ENCODE peak calls at places on chromosome 13, in four cellular contexts. One of them, this sample, is unnamed.

GRCh38 chr13:20239748-20240147 is 7.6 kb upstream of the GJB6 start:
- DNase-seq in CD8-positive, alpha-beta T cell: no peak
- DNase-seq in lower leg skin: peak
- DNase-seq in right lobe of liver: no peak
- DNase-seq in this sample: no peak

GRCh38 chr13:42048625-42049453 is at the start of gene DGKH:
- DNase-seq in CD8-positive, alpha-beta T cell: peak
- DNase-seq in lower leg skin: peak
- DNase-seq in right lobe of liver: peak
- DNase-seq in this sample: peak

GRCh38 chr13:80217614-80218456 is 123.1 kb downstream of the SPRY2 start:
- DNase-seq in right lobe of liver: no peak
- DNase-seq in lower leg skin: no peak
- DNase-seq in CD8-positive, alpha-beta T cell: no peak
- DNase-seq in this sample: no peak

GRCh38 chr13:21849323-21849722 is 178.4 kb downstream of the FGF9 start:
- DNase-seq in right lobe of liver: no peak
- DNase-seq in CD8-positive, alpha-beta T cell: no peak
- DNase-seq in lower leg skin: no peak
- DNase-seq in this sample: no peak

GRCh38 chr13:110418944-110419343 is 111.9 kb downstream of the COL4A2 start:
- DNase-seq in right lobe of liver: no peak
- DNase-seq in CD8-positive, alpha-beta T cell: no peak
- DNase-seq in lower leg skin: peak
- DNase-seq in this sample: no peak

GRCh38 chr13:42354246-42355117 is 82.5 kb downstream of the AKAP11 start:
- DNase-seq in CD8-positive, alpha-beta T cell: peak
- DNase-seq in lower leg skin: no peak
- DNase-seq in right lobe of liver: no peak
- DNase-seq in this sample: no peak

GRCh38 chr13:34048652-34049051 is 230.7 kb downstream of the RFC3 start:
- DNase-seq in right lobe of liver: no peak
- DNase-seq in CD8-positive, alpha-beta T cell: no peak
- DNase-seq in lower leg skin: no peak
- DNase-seq in this sample: no peak

GRCh38 chr13:30898070-30898469 is 8.0 kb upstream of the MEDAG start:
- DNase-seq in lower leg skin: no peak
- DNase-seq in CD8-positive, alpha-beta T cell: no peak
- DNase-seq in right lobe of liver: no peak
- DNase-seq in this sample: no peak

GRCh38 chr13:60583196-60583908 is 186.3 kb downstream of the TDRD3 start:
- DNase-seq in right lobe of liver: no peak
- DNase-seq in CD8-positive, alpha-beta T cell: no peak
- DNase-seq in lower leg skin: no peak
- DNase-seq in this sample: no peak

GRCh38 chr13:108281941-108282340 is 12.4 kb downstream of the TNFSF13B start:
- DNase-seq in lower leg skin: no peak
- DNase-seq in right lobe of liver: no peak
- DNase-seq in CD8-positive, alpha-beta T cell: no peak
- DNase-seq in this sample: no peak

GRCh38 chr13:44140146-44140545 is 233.5 kb upstream of the SERP2 start:
- DNase-seq in CD8-positive, alpha-beta T cell: no peak
- DNase-seq in right lobe of liver: no peak
- DNase-seq in lower leg skin: no peak
- DNase-seq in this sample: no peak

GRCh38 chr13:94324409-94325147 is 154.9 kb downstream of the DCT start:
- DNase-seq in right lobe of liver: no peak
- DNase-seq in lower leg skin: no peak
- DNase-seq in CD8-positive, alpha-beta T cell: no peak
- DNase-seq in this sample: no peak

GRCh38 chr13:45950343-45950995 is 98.9 kb upstream of the SIAH3 start:
- DNase-seq in lower leg skin: no peak
- DNase-seq in CD8-positive, alpha-beta T cell: no peak
- DNase-seq in right lobe of liver: no peak
- DNase-seq in this sample: no peak

GRCh38 chr13:36344886-36345437 is 1.2 kb downstream of the SPART start:
- DNase-seq in lower leg skin: no peak
- DNase-seq in CD8-positive, alpha-beta T cell: no peak
- DNase-seq in right lobe of liver: no peak
- DNase-seq in this sample: no peak

GRCh38 chr13:37914781-37915391 is 45.3 kb upstream of the TRPC4 start:
- DNase-seq in lower leg skin: no peak
- DNase-seq in right lobe of liver: no peak
- DNase-seq in CD8-positive, alpha-beta T cell: no peak
- DNase-seq in this sample: no peak

GRCh38 chr13:45137501-45137880 is 17.2 kb downstream of the GTF2F2 start:
- DNase-seq in right lobe of liver: no peak
- DNase-seq in CD8-positive, alpha-beta T cell: no peak
- DNase-seq in lower leg skin: no peak
- DNase-seq in this sample: no peak

GRCh38 chr13:99982741-99983400 is 1.3 kb downstream of the ZIC2 start:
- DNase-seq in lower leg skin: no peak
- DNase-seq in CD8-positive, alpha-beta T cell: no peak
- DNase-seq in right lobe of liver: no peak
- DNase-seq in this sample: no peak

GRCh38 chr13:40275636-40276035 is 390.8 kb downstream of the FOXO1 start:
- DNase-seq in lower leg skin: no peak
- DNase-seq in CD8-positive, alpha-beta T cell: no peak
- DNase-seq in right lobe of liver: no peak
- DNase-seq in this sample: no peak

GRCh38 chr13:60453490-60453889 is 56.5 kb downstream of the TDRD3 start:
- DNase-seq in right lobe of liver: no peak
- DNase-seq in lower leg skin: no peak
- DNase-seq in CD8-positive, alpha-beta T cell: no peak
- DNase-seq in this sample: no peak

DNA sequence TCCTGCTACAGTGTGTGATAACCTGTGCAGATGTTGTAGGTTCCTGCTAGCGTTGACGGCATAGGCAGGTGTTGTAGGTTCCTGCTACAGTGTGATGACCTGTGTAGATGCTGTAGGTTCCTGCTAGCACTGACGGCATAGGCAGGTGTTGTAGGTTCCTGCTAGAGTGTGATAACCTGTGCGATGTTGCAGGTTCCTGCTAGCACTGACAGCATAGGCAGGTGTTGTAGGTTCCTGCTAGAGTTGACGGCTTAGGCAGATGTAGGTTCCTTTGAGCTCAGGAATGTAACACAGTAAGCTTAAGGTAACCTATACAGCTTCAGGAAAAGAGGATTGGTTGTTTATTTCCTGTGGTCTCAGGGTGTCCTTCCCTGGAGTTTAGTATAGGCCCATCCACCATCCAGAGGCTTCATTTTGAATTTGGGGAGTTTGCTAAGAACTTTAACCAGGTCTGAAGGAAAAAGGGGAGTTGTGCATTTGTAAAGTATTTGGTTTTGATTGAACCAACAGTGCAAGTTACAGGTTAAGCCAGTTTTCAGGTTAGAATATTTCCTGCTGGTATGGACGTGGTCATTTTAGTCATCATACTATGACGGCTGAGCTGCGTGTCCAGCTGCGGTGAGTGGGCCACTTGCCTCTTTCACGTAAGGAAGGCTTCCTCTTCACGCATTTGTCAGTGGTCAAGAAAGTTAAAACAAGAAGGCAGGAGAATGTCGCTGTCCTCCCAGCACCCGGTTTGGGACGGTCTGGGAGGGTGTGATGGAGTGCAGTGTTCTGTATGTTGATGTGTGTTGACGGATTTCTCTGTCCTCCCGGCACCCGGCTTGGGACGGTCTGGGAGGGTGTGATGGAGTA is 53.8 kb downstream of the ATP11A start:
- DNase-seq in lower leg skin: no peak
- DNase-seq in right lobe of liver: no peak
- DNase-seq in CD8-positive, alpha-beta T cell: no peak
- DNase-seq in this sample: no peak
- TF ChIP-seq CTCF in lower leg skin: no peak
- TF ChIP-seq CTCF in right lobe of liver: no peak
- TF ChIP-seq CTCF in CD8-positive, alpha-beta T cell: no peak
- TF ChIP-seq CTCF in this sample: no peak

GRCh38 chr13:112932971-112933370 is 36.0 kb upstream of the MCF2L start:
- DNase-seq in right lobe of liver: no peak
- DNase-seq in lower leg skin: peak
- DNase-seq in CD8-positive, alpha-beta T cell: no peak
- DNase-seq in this sample: no peak

GRCh38 chr13:112929778-112930055 is 39.3 kb upstream of the MCF2L start:
- DNase-seq in CD8-positive, alpha-beta T cell: no peak
- DNase-seq in right lobe of liver: no peak
- DNase-seq in lower leg skin: no peak
- DNase-seq in this sample: no peak

GRCh38 chr13:112930192-112930591 is 38.8 kb upstream of the MCF2L start:
- DNase-seq in lower leg skin: no peak
- DNase-seq in CD8-positive, alpha-beta T cell: no peak
- DNase-seq in right lobe of liver: no peak
- DNase-seq in this sample: no peak

GRCh38 chr13:112928958-112929777 is 39.8 kb upstream of the MCF2L start:
- DNase-seq in CD8-positive, alpha-beta T cell: no peak
- DNase-seq in right lobe of liver: peak
- DNase-seq in lower leg skin: peak
- DNase-seq in this sample: no peak

DNA sequence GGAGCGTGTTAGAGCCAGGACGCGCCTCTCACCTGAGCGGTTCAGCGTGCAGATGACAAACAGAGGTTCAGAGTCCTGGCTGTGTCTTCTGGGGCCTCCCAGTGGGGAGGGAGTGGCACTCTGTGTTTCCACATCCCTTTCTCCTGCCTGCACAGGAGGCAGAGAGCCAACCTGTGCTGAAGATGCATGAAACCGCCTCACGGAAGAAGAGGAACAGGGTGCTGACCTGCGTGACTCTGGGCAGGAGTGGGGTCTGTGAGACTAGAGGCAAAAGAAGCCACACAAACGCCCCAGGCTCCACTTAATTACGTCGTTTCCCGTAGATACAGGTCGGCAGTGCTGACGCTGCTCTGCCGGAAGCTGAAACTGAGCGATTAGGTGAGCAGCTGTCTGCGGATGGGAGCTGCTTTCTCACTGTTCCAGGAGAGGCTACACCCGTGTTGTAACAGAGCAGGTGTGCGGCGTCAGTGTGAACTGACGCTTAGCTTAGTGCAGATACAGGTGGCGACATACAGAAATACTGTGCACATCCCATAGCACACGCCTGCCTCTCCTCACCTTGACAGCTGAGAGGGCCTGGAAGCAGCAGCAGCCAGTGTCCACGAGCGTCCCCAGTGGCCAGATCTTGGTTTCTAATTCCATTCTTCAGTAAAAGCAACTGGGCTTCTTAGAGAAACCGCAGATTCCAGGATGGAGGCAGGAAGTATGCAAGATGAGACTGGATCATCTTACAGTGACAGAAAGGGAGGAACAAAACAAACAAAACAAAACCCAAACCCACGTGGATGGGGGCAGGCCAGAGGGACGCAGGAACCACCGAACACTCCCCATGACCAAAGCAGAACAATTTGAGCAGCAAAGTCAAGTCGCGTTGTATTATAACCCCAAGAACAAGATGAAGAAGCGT is 37.7 kb upstream of the MCF2L start:
- DNase-seq in lower leg skin: peak
- DNase-seq in CD8-positive, alpha-beta T cell: no peak
- DNase-seq in right lobe of liver: no peak
- DNase-seq in this sample: no peak
- TF ChIP-seq CTCF in lower leg skin: no peak
- TF ChIP-seq CTCF in CD8-positive, alpha-beta T cell: no peak
- TF ChIP-seq CTCF in right lobe of liver: no peak
- TF ChIP-seq CTCF in this sample: peak

GRCh38 chr13:76885203-76886004 is 801 bp downstream of the KCTD12 start:
- DNase-seq in right lobe of liver: peak
- DNase-seq in lower leg skin: peak
- DNase-seq in CD8-positive, alpha-beta T cell: peak
- DNase-seq in this sample: peak
- TF ChIP-seq CTCF in right lobe of liver: no peak
- TF ChIP-seq CTCF in lower leg skin: no peak
- TF ChIP-seq CTCF in CD8-positive, alpha-beta T cell: no peak
- TF ChIP-seq CTCF in this sample: peak

DNA sequence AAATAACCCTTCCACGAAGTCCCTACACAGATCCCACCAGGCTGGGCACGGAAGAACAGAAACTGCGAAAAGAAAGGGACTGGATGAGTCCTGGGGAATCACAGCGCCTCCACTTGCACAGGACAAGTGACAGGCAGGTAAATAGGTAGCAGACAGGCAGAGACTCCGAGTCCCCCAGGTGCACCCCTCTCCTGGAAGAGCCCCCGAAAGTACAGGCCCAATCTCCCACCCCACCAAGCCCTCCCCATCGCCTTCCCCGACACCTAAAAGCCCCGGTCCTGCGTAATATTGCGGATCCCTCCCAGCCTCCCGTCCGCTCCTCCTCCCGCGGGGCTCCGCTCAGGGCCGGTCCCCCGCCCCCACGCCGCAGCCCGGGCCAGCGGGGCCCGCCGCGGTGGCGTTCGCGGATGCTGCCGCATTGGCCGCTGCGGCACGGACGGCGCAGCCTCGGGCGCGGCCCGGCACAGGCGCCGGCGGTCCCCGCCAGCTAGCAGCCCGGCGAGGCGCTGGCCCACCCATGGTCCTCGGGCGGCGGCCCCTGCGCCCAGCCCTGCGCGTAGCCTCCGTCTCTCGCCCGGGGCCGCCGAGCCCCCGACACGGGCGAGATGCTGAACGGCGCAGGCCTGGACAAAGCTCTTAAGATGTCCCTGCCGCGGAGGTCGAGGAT is at the start of gene ATP8A2:
- DNase-seq in right lobe of liver: no peak
- DNase-seq in lower leg skin: no peak
- DNase-seq in CD8-positive, alpha-beta T cell: no peak
- DNase-seq in this sample: no peak
- TF ChIP-seq CTCF in right lobe of liver: no peak
- TF ChIP-seq CTCF in lower leg skin: no peak
- TF ChIP-seq CTCF in CD8-positive, alpha-beta T cell: no peak
- TF ChIP-seq CTCF in this sample: no peak

GRCh38 chr13:96782186-96782585 is 212.1 kb downstream of the OXGR1 start:
- DNase-seq in CD8-positive, alpha-beta T cell: no peak
- DNase-seq in right lobe of liver: no peak
- DNase-seq in lower leg skin: no peak
- DNase-seq in this sample: no peak
- TF ChIP-seq CTCF in CD8-positive, alpha-beta T cell: no peak
- TF ChIP-seq CTCF in right lobe of liver: no peak
- TF ChIP-seq CTCF in lower leg skin: no peak
- TF ChIP-seq CTCF in this sample: no peak

DNA sequence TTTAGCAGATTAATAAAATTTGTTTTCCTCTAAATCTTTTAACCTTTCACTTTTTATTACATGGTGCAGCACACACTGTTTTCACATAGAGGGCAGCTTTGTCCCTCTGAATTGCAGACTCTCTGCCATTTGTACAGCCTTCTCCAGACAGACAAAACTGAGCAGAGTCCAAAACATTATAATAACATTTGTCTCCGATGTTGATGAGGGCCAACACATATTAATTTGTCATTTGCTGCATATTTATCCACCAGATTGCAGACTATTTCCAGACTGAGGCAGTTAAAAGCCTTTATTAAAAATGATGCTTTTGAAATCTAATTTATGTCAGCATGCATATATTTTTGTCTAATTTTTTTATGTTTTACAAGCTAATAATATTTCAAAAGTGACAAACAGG is 1251.9 kb upstream of the SLC10A2 start:
- DNase-seq in CD8-positive, alpha-beta T cell: no peak
- DNase-seq in right lobe of liver: no peak
- DNase-seq in lower leg skin: no peak
- DNase-seq in this sample: no peak
- TF ChIP-seq CTCF in CD8-positive, alpha-beta T cell: no peak
- TF ChIP-seq CTCF in right lobe of liver: no peak
- TF ChIP-seq CTCF in lower leg skin: no peak
- TF ChIP-seq CTCF in this sample: peak

GRCh38 chr13:111460548-111461444 is 140.4 kb downstream of the TEX29 start:
- DNase-seq in lower leg skin: peak
- DNase-seq in right lobe of liver: no peak
- DNase-seq in CD8-positive, alpha-beta T cell: no peak
- DNase-seq in this sample: no peak
- TF ChIP-seq CTCF in lower leg skin: no peak
- TF ChIP-seq CTCF in right lobe of liver: peak
- TF ChIP-seq CTCF in CD8-positive, alpha-beta T cell: no peak
- TF ChIP-seq CTCF in this sample: peak